ENCODE peak calls at places on chromosomes 3 and 15, in five cellular contexts. M is Peyer's patch, T is mesothelial cell of epicardium, V is WTC11, F is retinal pigment epithelial cell. C is an unnamed sample.

GRCh38 chr3:122908251-122908650 is 113.4 kb downstream of the SLC49A4 start:
- DNase-seq in M (no peak), T (no peak), V (no peak), F (no peak), C (no peak)

GRCh38 chr3:58025824-58026579 is 17.8 kb downstream of the FLNB start:
- DNase-seq in M (no peak), T (no peak), V (no peak), F (peak; percentile 91), C (no peak)

GRCh38 chr15:51094606-51095569 is at the start of gene TNFAIP8L3:
- DNase-seq in M (no peak), T (no peak), V (peak; percentile 35), F (no peak), C (no peak)

GRCh38 chr3:117047951-117048705 is 338.5 kb downstream of the TUSC7 start:
- DNase-seq in M (no peak), T (no peak), V (no peak), F (no peak), C (no peak)

GRCh38 chr15:86650084-86650483 is 570.4 kb downstream of the AGBL1 start:
- DNase-seq in M (no peak), T (no peak), V (no peak), F (no peak), C (no peak)

GRCh38 chr3:58880182-58880581 is 169.6 kb downstream of the CFAP20DC start:
- DNase-seq in M (no peak), T (no peak), V (no peak), F (no peak), C (no peak)

GRCh38 chr3:184176377-184177330 is 2.0 kb downstream of the AP2M1 start:
- DNase-seq in M (no peak), T (no peak), V (peak; percentile 92), F (peak; percentile 81), C (no peak)

GRCh38 chr15:82621970-82622369 is 25.2 kb downstream of the CPEB1 start:
- DNase-seq in M (no peak), T (no peak), V (no peak), F (no peak), C (no peak)

GRCh38 chr3:8595252-8595934 is 49.2 kb downstream of the SSUH2 start:
- DNase-seq in M (no peak), T (no peak), V (no peak), F (no peak), C (no peak)

GRCh38 chr15:78361956-78362506 is 21.9 kb downstream of the CRABP1 start:
- DNase-seq in M (no peak), T (no peak), V (no peak), F (no peak), C (no peak)

GRCh38 chr15:61115679-61116078 is 113.4 kb downstream of the RORA start:
- DNase-seq in M (no peak), T (no peak), V (no peak), F (no peak), C (no peak)

GRCh38 chr15:101675796-101676582 is 23.8 kb upstream of the TM2D3 start:
- DNase-seq in M (peak; percentile 25), T (no peak), V (no peak), F (no peak), C (no peak)

GRCh38 chr3:61371123-61371522 is 119.9 kb upstream of the FHIT start:
- DNase-seq in M (no peak), T (no peak), V (peak; percentile 40), F (no peak), C (no peak)

GRCh38 chr3:128956440-128956839 is 37.4 kb downstream of the CFAP92 start:
- DNase-seq in M (no peak), T (no peak), V (no peak), F (no peak), C (no peak)

GRCh38 chr3:154795582-154795981 is 284.5 kb upstream of the MME start:
- DNase-seq in M (no peak), T (no peak), V (no peak), F (peak; percentile 91), C (no peak)

GRCh38 chr15:60128000-60128376 is 123.9 kb downstream of the FOXB1 start:
- DNase-seq in M (no peak), T (no peak), V (no peak), F (no peak), C (no peak)

GRCh38 chr3:180600473-180600872 is 1.5 kb upstream of the TTC14 start:
- DNase-seq in M (no peak), T (no peak), V (no peak), F (no peak), C (no peak)

GRCh38 chr3:136437006-136437405 is 186.9 kb downstream of the PCCB start:
- DNase-seq in M (no peak), T (no peak), V (no peak), F (no peak), C (no peak)

GRCh38 chr3:102715030-102715697 is 280.3 kb downstream of the ZPLD1 start:
- DNase-seq in M (no peak), T (no peak), V (no peak), F (no peak), C (no peak)

GRCh38 chr15:92617197-92618037 is 38.2 kb downstream of the FAM174B start:
- DNase-seq in M (no peak), T (no peak), V (no peak), F (no peak), C (no peak)

GRCh38 chr3:126390751-126391150 is 4.0 kb upstream of the CFAP100 start:
- DNase-seq in M (no peak), T (no peak), V (no peak), F (no peak), C (no peak)

GRCh38 chr15:79562538-79563298 is 130.6 kb downstream of the MINAR1 start:
- DNase-seq in M (no peak), T (no peak), V (no peak), F (no peak), C (no peak)

GRCh38 chr15:32910839-32911238 is 193.0 kb downstream of the GREM1 start:
- DNase-seq in M (no peak), T (no peak), V (no peak), F (no peak), C (no peak)

GRCh38 chr3:88142094-88142624 is 7.6 kb upstream of the C3orf38 start:
- DNase-seq in M (no peak), T (no peak), V (no peak), F (no peak), C (no peak)

GRCh38 chr3:37992271-37993066 is 1.9 kb downstream of the VILL start:
- DNase-seq in M (no peak), T (no peak), V (no peak), F (no peak), C (no peak)

GRCh38 chr3:37993067-37993809 is 2.7 kb downstream of the VILL start:
- DNase-seq in M (no peak), T (no peak), V (peak; percentile 2), F (no peak), C (no peak)

GRCh38 chr3:37994639-37994972 is 4.0 kb downstream of the VILL start:
- DNase-seq in M (no peak), T (no peak), V (no peak), F (no peak), C (no peak)

GRCh38 chr3:37995652-37996641 is 5.4 kb downstream of the VILL start:
- DNase-seq in M (no peak), T (no peak), V (peak; percentile 5), F (no peak), C (no peak)

DNA sequence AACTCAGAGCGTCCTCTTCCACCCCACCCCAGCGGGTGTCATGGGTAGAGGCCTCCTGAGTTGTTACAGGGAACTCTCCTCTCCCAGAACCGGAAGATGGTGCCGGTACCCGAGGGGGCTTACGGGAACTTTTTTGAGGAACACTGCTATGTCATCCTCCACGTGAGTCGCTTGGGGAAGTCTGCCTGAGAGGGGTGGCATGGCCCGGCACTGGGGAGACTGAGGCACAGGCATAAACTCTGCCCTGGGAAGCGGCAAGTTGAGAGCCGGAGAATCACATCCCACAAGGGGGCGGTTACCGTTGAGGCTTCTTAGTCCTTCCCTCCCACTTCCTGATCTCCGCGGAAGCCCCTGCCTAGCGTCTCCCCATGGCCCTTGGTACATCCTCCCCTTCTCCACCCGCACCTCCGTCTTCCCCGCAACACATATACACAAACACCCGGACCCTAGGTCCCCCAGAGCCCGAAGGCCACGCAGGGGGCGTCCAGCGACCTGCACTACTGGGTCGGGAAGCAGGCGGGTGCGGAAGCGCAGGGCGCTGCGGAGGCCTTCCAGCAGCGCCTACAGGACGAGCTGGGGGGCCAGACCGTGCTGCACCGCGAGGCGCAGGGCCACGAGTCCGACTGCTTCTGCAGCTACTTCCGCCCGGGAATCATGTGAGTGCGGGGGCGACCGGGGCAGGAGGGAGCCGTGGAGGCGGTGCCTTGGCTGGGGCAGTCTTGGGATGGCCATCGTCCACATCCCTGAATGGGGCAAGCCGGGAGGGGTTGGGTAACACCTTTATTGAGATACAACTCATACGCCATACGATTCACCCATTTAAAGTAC is 3.4 kb downstream of the VILL start:
- DNase-seq in M (peak; percentile 77), T (no peak), V (peak; percentile 60), F (no peak), C (peak; percentile 61)
- TF ChIP-seq CTCF in M (no peak), T (no peak), V (no peak), F (peak; percentile 21), C (no peak)

GRCh38 chr3:144809381-144809780 is 837.8 kb downstream of the DIPK2A start:
- DNase-seq in M (no peak), T (no peak), V (no peak), F (no peak), C (no peak)
- TF ChIP-seq CTCF in M (no peak), T (no peak), V (no peak), F (no peak), C (no peak)

GRCh38 chr3:188769833-188770232 is 401.9 kb upstream of the TPRG1 start:
- DNase-seq in M (no peak), T (no peak), V (no peak), F (peak; percentile 60), C (no peak)
- TF ChIP-seq CTCF in M (no peak), T (no peak), V (no peak), F (no peak), C (no peak)

DNA sequence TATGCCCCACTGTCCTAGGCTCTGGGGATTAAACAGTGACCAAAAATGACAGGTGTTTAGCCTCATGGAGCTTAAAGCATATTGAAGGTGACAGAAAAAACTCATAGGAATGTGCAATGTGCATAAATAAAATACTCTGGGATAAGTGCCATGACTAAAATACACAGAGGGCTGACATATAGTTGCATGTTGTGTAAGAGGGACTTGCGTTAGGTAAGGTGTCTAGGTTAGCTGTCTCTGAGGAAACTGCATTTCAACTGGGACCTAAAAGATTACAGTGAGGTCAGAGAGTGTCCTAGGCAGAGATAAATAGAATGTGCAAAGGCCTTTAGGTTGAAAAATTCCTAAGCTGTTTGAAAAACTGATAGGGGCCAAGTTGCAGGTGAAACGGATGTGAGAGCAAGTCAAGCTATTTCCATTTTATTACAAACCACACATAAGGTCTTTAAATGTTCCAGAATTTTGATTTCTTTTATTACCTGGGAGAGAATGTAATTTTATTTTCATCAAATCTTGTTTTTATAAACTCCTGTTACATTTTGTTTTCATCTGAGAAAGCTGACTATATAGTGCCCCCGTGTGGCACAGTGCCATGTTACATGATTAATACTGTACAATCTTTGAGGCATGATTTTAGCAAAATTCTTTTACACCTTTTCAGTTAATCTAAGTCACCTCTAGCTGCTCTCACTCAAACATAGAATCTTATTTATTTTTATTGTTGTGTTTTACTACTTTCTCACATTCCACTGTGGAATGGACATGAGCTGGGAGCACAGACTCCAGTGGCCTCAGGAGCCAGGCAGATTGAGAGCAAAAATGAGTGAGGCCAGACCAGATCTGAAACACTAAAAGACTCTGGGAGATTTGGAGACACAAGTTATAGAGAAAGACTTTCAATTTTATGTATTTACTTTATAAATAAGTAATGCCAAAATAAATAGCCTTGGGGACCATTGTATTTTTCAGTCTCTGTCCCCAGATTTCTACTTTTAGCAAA is 259.6 kb upstream of the ZNF717 start:
- DNase-seq in M (no peak), T (no peak), V (peak; percentile 42), F (peak; percentile 43), C (no peak)
- TF ChIP-seq CTCF in M (peak; percentile 10), T (peak; percentile 76), V (peak; percentile 52), F (peak; percentile 63), C (no peak)